ENCODE peak calls at places on chromosomes 7 and 10, in four cellular contexts. H, F, J and M are unnamed samples.

GRCh38 chr10:72062341-72062740 is 26.0 kb downstream of the SPOCK2 start:
- DNase-seq in H (no peak), F (no peak), J (no peak), M (no peak)

GRCh38 chr7:44711528-44711927 is 37.1 kb upstream of the ZMIZ2 start:
- DNase-seq in H (no peak), F (no peak), J (no peak), M (no peak)

GRCh38 chr10:37236093-37236492 is 110.7 kb downstream of the ANKRD30A start:
- DNase-seq in H (no peak), F (no peak), J (no peak), M (no peak)

GRCh38 chr10:108323274-108323798 is 1158.8 kb upstream of the SORCS1 start:
- DNase-seq in H (no peak), F (no peak), J (no peak), M (no peak)

GRCh38 chr7:155257482-155258232 is 40.0 kb upstream of the INSIG1 start:
- DNase-seq in H (no peak), F (no peak), J (no peak), M (no peak)

GRCh38 chr10:5165738-5166137 is 19.2 kb downstream of the AKR1C8 start:
- DNase-seq in H (no peak), F (peak), J (no peak), M (no peak)

GRCh38 chr7:48887500-48887899 is 36.8 kb upstream of the CDC14C start:
- DNase-seq in H (no peak), F (no peak), J (no peak), M (no peak)

GRCh38 chr10:132937861-132938260 is 4.5 kb downstream of the CFAP46 start:
- DNase-seq in H (no peak), F (no peak), J (no peak), M (no peak)

GRCh38 chr7:91310829-91311460 is 46.7 kb downstream of the FZD1 start:
- DNase-seq in H (no peak), F (peak), J (no peak), M (no peak)

GRCh38 chr10:22623624-22624263 is 90.6 kb downstream of the PIP4K2A start:
- DNase-seq in H (no peak), F (no peak), J (no peak), M (no peak)

GRCh38 chr7:132076301-132077049 is 499.8 kb downstream of the PLXNA4 start:
- DNase-seq in H (no peak), F (no peak), J (no peak), M (no peak)

GRCh38 chr10:84360634-84361365 is 32.4 kb downstream of the CCSER2 start:
- DNase-seq in H (no peak), F (peak), J (no peak), M (no peak)

GRCh38 chr7:155169498-155170065 is 99.5 kb downstream of the HTR5A start:
- DNase-seq in H (no peak), F (no peak), J (no peak), M (no peak)

DNA sequence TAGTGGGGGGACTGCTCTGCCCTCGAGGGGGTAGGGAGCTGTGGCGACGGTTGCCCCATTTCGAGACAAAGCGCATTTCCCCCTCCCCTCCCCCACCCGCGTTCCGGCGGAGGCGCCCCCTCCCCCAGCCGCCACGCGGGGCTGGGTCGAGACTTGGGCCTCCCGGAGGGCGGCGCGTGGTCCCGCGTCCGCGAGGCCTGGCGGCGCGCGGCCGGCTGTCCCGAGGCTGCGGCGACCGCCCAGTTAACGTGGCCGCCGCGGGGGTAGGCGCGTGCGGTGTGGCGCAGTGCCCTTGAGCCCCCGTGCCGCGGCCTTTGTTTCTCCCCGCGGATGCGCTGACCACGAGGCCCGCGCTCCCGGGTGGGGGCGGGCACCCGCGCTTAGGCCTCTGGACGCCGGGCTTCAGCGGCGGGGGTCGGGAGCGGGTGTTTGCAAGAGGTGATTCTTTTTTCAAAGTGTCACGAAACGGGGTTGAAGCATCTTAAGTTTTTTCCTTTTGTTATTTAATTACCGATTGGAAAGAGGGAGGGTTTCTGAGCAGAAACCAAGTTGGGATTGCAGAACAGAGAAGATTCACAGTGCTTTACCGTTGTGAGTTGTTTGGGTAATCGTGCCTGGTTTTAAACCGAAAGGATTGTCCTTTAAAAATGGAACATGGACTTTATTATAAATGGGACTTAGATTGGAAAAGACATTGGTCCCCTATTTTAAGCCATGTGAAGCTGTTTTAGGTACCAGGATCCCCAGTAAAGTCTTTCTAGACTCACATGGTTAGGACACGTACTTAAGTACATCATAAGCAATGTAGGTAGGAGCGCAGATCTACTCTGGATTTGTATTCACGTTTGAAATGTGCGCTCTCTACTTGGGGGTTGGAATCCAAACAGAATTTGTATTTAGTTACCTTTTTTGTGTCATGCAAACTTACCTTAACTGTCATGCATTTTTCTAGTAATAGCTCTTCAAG is 757 bp downstream of the CBX3 start:
- DNase-seq in H (no peak), F (peak), J (peak), M (no peak)
- TF ChIP-seq CREB1 in H (no peak), F (no peak), J (no peak), M (no peak)

GRCh38 chr7:37765872-37766525 is 82.4 kb upstream of the NME8 start:
- DNase-seq in H (peak), F (no peak), J (no peak), M (no peak)
- TF ChIP-seq CREB1 in H (no peak), F (no peak), J (no peak), M (no peak)

DNA sequence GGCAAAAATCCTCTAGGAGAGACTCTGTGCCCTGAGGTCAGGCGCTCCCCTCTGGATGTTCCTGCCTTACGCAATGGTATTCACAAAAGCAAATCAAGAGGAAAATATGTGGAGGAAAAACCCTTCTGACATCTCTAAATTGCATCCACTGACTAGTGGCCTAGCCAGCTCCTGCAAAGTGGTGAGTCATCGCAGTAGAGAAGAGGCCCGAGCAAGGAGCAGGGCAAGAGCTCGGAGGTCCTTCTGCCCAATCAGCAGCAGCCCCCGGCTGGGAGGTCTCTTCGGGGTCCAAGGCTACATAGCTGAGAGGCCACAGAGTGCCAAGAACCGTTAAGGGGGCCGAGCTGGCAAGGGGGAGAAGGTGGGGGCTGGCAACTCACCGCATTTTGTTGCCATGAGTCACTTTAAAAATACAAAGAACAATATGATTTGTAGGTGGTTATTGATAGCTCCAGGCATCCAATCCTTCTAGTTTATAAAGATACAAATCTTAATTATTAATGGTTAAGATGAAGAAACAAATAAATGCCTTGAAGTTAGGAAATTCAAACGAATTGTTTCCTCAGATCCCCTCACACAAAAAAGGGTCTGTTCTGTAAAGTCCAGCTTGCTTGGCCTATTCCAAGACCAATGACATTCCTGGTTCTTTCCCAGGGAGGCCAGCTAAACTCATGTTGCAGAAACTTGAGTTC is 161.6 kb downstream of the PKD1L1 start:
- DNase-seq in H (no peak), F (peak), J (peak), M (peak)
- TF ChIP-seq CREB1 in H (no peak), F (no peak), J (no peak), M (no peak)

DNA sequence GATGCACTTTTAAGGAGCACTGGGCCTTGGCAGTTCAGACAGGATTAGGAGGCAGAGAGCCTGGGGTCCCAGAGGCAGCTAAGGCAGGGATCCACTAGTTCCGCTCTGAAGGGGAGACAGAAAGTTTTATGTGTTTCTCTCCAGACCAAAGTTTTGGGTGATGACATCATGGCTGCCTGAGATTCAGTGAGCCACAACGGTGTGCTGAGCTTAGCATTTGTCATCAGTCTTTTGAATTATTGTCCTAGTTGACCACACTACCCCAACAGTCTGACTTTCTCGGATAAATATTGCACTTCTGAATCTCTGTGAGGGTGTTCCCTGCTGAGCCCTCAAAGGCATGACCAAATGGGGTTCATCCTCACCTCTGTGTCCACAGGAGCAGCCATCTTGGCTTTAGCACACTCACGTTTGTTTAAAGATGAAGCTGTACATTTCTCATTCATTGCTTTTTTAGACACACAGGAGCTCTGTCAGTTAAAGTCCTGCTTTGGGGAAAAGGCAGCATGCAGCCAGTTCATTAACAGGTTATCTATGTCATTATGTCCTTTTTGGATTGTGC is 297.7 kb upstream of the LRGUK start:
- DNase-seq in H (no peak), F (no peak), J (no peak), M (no peak)
- TF ChIP-seq CREB1 in H (no peak), F (no peak), J (no peak), M (no peak)